ENCODE peak calls at places on chromosomes 2 and 18, in eight cellular contexts. One of them, this sample, is unnamed.

GRCh38 chr2:197809064-197809463 is 4.7 kb downstream of the PLCL1 start:
- DNase-seq in iPS DF 6.9: no peak
- DNase-seq in kidney epithelial cell: no peak
- DNase-seq in GM06990: no peak
- DNase-seq in fibroblast of lung: no peak
- DNase-seq in neural progenitor cell: no peak
- DNase-seq in stomach: no peak
- DNase-seq in upper lobe of right lung: no peak
- DNase-seq in this sample: peak; percentile 28

GRCh38 chr2:86790828-86791561 is at the start of gene CD8A:
- DNase-seq in GM06990: no peak
- DNase-seq in upper lobe of right lung: no peak
- DNase-seq in iPS DF 6.9: no peak
- DNase-seq in stomach: no peak
- DNase-seq in fibroblast of lung: no peak
- DNase-seq in neural progenitor cell: peak; percentile 47
- DNase-seq in kidney epithelial cell: no peak
- DNase-seq in this sample: no peak

GRCh38 chr2:149701241-149701640 is 113.7 kb upstream of the MMADHC start:
- DNase-seq in kidney epithelial cell: no peak
- DNase-seq in stomach: no peak
- DNase-seq in iPS DF 6.9: no peak
- DNase-seq in neural progenitor cell: no peak
- DNase-seq in fibroblast of lung: no peak
- DNase-seq in upper lobe of right lung: no peak
- DNase-seq in GM06990: no peak
- DNase-seq in this sample: no peak

GRCh38 chr2:178927173-178927572 is 120.0 kb upstream of the TTN start:
- DNase-seq in kidney epithelial cell: no peak
- DNase-seq in fibroblast of lung: no peak
- DNase-seq in upper lobe of right lung: no peak
- DNase-seq in neural progenitor cell: no peak
- DNase-seq in iPS DF 6.9: no peak
- DNase-seq in stomach: no peak
- DNase-seq in GM06990: peak; percentile 7
- DNase-seq in this sample: no peak

GRCh38 chr2:183838295-183838694 is 714.1 kb downstream of the NUP35 start:
- DNase-seq in GM06990: no peak
- DNase-seq in kidney epithelial cell: no peak
- DNase-seq in neural progenitor cell: no peak
- DNase-seq in upper lobe of right lung: no peak
- DNase-seq in iPS DF 6.9: no peak
- DNase-seq in fibroblast of lung: no peak
- DNase-seq in stomach: no peak
- DNase-seq in this sample: no peak

GRCh38 chr2:233332125-233332524 is 22.2 kb upstream of the DGKD start:
- DNase-seq in upper lobe of right lung: no peak
- DNase-seq in iPS DF 6.9: no peak
- DNase-seq in GM06990: no peak
- DNase-seq in stomach: no peak
- DNase-seq in neural progenitor cell: no peak
- DNase-seq in kidney epithelial cell: no peak
- DNase-seq in fibroblast of lung: no peak
- DNase-seq in this sample: no peak

GRCh38 chr2:121598087-121598486 is 51.2 kb downstream of the CLASP1 start:
- DNase-seq in neural progenitor cell: no peak
- DNase-seq in GM06990: no peak
- DNase-seq in fibroblast of lung: no peak
- DNase-seq in stomach: no peak
- DNase-seq in kidney epithelial cell: no peak
- DNase-seq in upper lobe of right lung: no peak
- DNase-seq in iPS DF 6.9: no peak
- DNase-seq in this sample: no peak

GRCh38 chr2:84297155-84297554 is 161.9 kb downstream of the SUCLG1 start:
- DNase-seq in iPS DF 6.9: no peak
- DNase-seq in kidney epithelial cell: peak; percentile 65
- DNase-seq in neural progenitor cell: no peak
- DNase-seq in fibroblast of lung: no peak
- DNase-seq in upper lobe of right lung: no peak
- DNase-seq in GM06990: no peak
- DNase-seq in stomach: no peak
- DNase-seq in this sample: no peak

GRCh38 chr2:241895732-241896641 is 26.5 kb downstream of the RTP5 start:
- DNase-seq in GM06990: no peak
- DNase-seq in stomach: peak; percentile 27
- DNase-seq in iPS DF 6.9: no peak
- DNase-seq in kidney epithelial cell: no peak
- DNase-seq in upper lobe of right lung: peak; percentile 64
- DNase-seq in fibroblast of lung: peak; percentile 26
- DNase-seq in neural progenitor cell: no peak
- DNase-seq in this sample: no peak

GRCh38 chr2:172445851-172446250 is 18.5 kb downstream of the ITGA6 start:
- DNase-seq in iPS DF 6.9: no peak
- DNase-seq in upper lobe of right lung: no peak
- DNase-seq in kidney epithelial cell: no peak
- DNase-seq in neural progenitor cell: no peak
- DNase-seq in stomach: no peak
- DNase-seq in fibroblast of lung: peak; percentile 13
- DNase-seq in GM06990: no peak
- DNase-seq in this sample: no peak

GRCh38 chr2:118882693-118883336 is 35.4 kb upstream of the EN1 start:
- DNase-seq in kidney epithelial cell: no peak
- DNase-seq in iPS DF 6.9: no peak
- DNase-seq in neural progenitor cell: peak; percentile 76
- DNase-seq in upper lobe of right lung: peak; percentile 78
- DNase-seq in stomach: peak; percentile 62
- DNase-seq in GM06990: no peak
- DNase-seq in fibroblast of lung: peak; percentile 30
- DNase-seq in this sample: peak; percentile 59

GRCh38 chr18:32761231-32761785 is 11.5 kb downstream of the KLHL14 start:
- DNase-seq in fibroblast of lung: no peak
- DNase-seq in neural progenitor cell: no peak
- DNase-seq in GM06990: no peak
- DNase-seq in stomach: no peak
- DNase-seq in kidney epithelial cell: no peak
- DNase-seq in upper lobe of right lung: no peak
- DNase-seq in iPS DF 6.9: no peak
- DNase-seq in this sample: no peak

GRCh38 chr18:32764611-32765244 is 8.1 kb downstream of the KLHL14 start:
- DNase-seq in stomach: no peak
- DNase-seq in neural progenitor cell: no peak
- DNase-seq in upper lobe of right lung: no peak
- DNase-seq in fibroblast of lung: no peak
- DNase-seq in GM06990: no peak
- DNase-seq in kidney epithelial cell: no peak
- DNase-seq in iPS DF 6.9: no peak
- DNase-seq in this sample: no peak

GRCh38 chr18:32763306-32763705 is 9.5 kb downstream of the KLHL14 start:
- DNase-seq in iPS DF 6.9: no peak
- DNase-seq in GM06990: no peak
- DNase-seq in kidney epithelial cell: no peak
- DNase-seq in neural progenitor cell: no peak
- DNase-seq in upper lobe of right lung: no peak
- DNase-seq in fibroblast of lung: no peak
- DNase-seq in stomach: no peak
- DNase-seq in this sample: no peak

GRCh38 chr18:32759768-32760167 is 13.1 kb downstream of the KLHL14 start:
- DNase-seq in GM06990: no peak
- DNase-seq in iPS DF 6.9: no peak
- DNase-seq in neural progenitor cell: no peak
- DNase-seq in fibroblast of lung: no peak
- DNase-seq in upper lobe of right lung: no peak
- DNase-seq in stomach: no peak
- DNase-seq in kidney epithelial cell: no peak
- DNase-seq in this sample: no peak

GRCh38 chr18:32760391-32760790 is 12.4 kb downstream of the KLHL14 start:
- DNase-seq in upper lobe of right lung: no peak
- DNase-seq in iPS DF 6.9: no peak
- DNase-seq in fibroblast of lung: no peak
- DNase-seq in neural progenitor cell: peak; percentile 13
- DNase-seq in GM06990: peak; percentile 43
- DNase-seq in stomach: no peak
- DNase-seq in kidney epithelial cell: no peak
- DNase-seq in this sample: no peak
- H3K4me3 ChIP-seq in upper lobe of right lung: no peak overlapping the region
- H3K4me3 ChIP-seq in iPS DF 6.9: no peak overlapping the region
- H3K4me3 ChIP-seq in fibroblast of lung: no peak overlapping the region
- H3K4me3 ChIP-seq in neural progenitor cell: no peak overlapping the region
- H3K4me3 ChIP-seq in GM06990: no peak overlapping the region
- H3K4me3 ChIP-seq in stomach: no peak overlapping the region
- H3K4me3 ChIP-seq in kidney epithelial cell: no peak overlapping the region
- H3K4me3 ChIP-seq in this sample: no peak overlapping the region

GRCh38 chr2:10175441-10175840 is 52.9 kb downstream of the RRM2 start:
- DNase-seq in neural progenitor cell: no peak
- DNase-seq in iPS DF 6.9: no peak
- DNase-seq in GM06990: no peak
- DNase-seq in kidney epithelial cell: no peak
- DNase-seq in stomach: no peak
- DNase-seq in fibroblast of lung: no peak
- DNase-seq in upper lobe of right lung: no peak
- DNase-seq in this sample: no peak

GRCh38 chr2:10180271-10180670 is 57.7 kb downstream of the RRM2 start:
- DNase-seq in upper lobe of right lung: no peak
- DNase-seq in GM06990: no peak
- DNase-seq in fibroblast of lung: no peak
- DNase-seq in kidney epithelial cell: no peak
- DNase-seq in neural progenitor cell: no peak
- DNase-seq in stomach: no peak
- DNase-seq in iPS DF 6.9: no peak
- DNase-seq in this sample: no peak

GRCh38 chr2:10179422-10179821 is 56.9 kb downstream of the RRM2 start:
- DNase-seq in kidney epithelial cell: no peak
- DNase-seq in stomach: no peak
- DNase-seq in iPS DF 6.9: no peak
- DNase-seq in upper lobe of right lung: no peak
- DNase-seq in GM06990: no peak
- DNase-seq in neural progenitor cell: no peak
- DNase-seq in fibroblast of lung: peak; percentile 77
- DNase-seq in this sample: no peak

GRCh38 chr2:10183146-10183675 is 60.7 kb downstream of the RRM2 start:
- DNase-seq in kidney epithelial cell: no peak
- DNase-seq in fibroblast of lung: no peak
- DNase-seq in upper lobe of right lung: no peak
- DNase-seq in neural progenitor cell: no peak
- DNase-seq in iPS DF 6.9: no peak
- DNase-seq in GM06990: no peak
- DNase-seq in stomach: no peak
- DNase-seq in this sample: no peak

DNA sequence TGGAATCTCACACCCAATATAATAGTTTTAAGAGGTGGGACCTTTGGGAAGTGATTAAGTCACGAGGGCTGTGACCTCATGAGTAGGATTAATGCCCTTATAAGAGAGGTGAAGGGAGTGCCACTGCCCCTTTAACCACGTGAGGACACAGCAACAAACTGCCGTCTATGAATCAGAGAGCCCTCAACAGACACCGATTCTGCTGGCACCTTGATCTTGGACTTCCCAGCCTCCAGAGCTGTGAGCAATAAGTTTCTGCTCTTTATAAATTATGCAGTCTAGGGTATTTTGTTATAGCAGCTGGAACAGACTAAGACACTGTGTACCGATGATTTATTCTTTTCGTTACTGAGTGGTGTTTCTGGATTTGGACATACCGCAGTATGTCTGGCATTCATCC is 56.2 kb downstream of the RRM2 start:
- DNase-seq in kidney epithelial cell: no peak
- DNase-seq in upper lobe of right lung: no peak
- DNase-seq in neural progenitor cell: no peak
- DNase-seq in iPS DF 6.9: no peak
- DNase-seq in fibroblast of lung: no peak
- DNase-seq in GM06990: no peak
- DNase-seq in stomach: no peak
- DNase-seq in this sample: no peak
- H3K36me3 ChIP-seq in kidney epithelial cell: no peaks in the 10 kb centered on the region
- H3K36me3 ChIP-seq in upper lobe of right lung: no peaks in the 10 kb centered on the region
- H3K36me3 ChIP-seq in neural progenitor cell: no peaks in the 10 kb centered on the region
- H3K36me3 ChIP-seq in iPS DF 6.9: no peaks in the 10 kb centered on the region
- H3K36me3 ChIP-seq in fibroblast of lung: no peaks in the 10 kb centered on the region
- H3K36me3 ChIP-seq in GM06990: no peaks in the 10 kb centered on the region
- H3K36me3 ChIP-seq in stomach: no peaks in the 10 kb centered on the region
- H3K36me3 ChIP-seq in this sample: no peaks in the 10 kb centered on the region

DNA sequence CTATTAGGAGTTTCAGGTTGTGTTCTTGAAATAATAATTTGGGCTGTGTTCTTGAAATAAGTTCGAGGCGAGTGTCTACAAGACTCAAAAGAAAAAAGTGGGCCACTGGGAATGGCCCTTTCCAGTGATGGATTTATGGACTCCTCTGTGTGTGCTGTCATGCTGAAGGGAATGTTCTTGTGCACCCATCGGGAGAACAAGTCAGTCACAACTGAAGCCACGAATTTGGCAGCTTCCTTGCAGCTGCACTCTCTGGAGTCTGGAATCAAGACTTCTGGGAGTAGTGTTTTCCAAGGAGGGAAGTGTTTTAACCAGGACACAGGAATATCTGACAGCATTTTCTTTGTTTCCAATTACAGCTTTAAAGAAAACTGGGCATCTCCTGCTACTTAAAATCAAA is 610 bp downstream of the SLC14A1 start:
- DNase-seq in neural progenitor cell: no peak
- DNase-seq in fibroblast of lung: peak; percentile 55
- DNase-seq in GM06990: no peak
- DNase-seq in upper lobe of right lung: no peak
- DNase-seq in iPS DF 6.9: no peak
- DNase-seq in kidney epithelial cell: no peak
- DNase-seq in stomach: no peak
- DNase-seq in this sample: no peak
- H3K4me3 ChIP-seq in neural progenitor cell: no peak overlapping the region
- H3K4me3 ChIP-seq in fibroblast of lung: peak overlapping the region; percentile 47
- H3K4me3 ChIP-seq in GM06990: no peak overlapping the region
- H3K4me3 ChIP-seq in upper lobe of right lung: no peak overlapping the region
- H3K4me3 ChIP-seq in iPS DF 6.9: no peak overlapping the region
- H3K4me3 ChIP-seq in kidney epithelial cell: no peak overlapping the region
- H3K4me3 ChIP-seq in stomach: no peak overlapping the region
- H3K4me3 ChIP-seq in this sample: no peak overlapping the region

DNA sequence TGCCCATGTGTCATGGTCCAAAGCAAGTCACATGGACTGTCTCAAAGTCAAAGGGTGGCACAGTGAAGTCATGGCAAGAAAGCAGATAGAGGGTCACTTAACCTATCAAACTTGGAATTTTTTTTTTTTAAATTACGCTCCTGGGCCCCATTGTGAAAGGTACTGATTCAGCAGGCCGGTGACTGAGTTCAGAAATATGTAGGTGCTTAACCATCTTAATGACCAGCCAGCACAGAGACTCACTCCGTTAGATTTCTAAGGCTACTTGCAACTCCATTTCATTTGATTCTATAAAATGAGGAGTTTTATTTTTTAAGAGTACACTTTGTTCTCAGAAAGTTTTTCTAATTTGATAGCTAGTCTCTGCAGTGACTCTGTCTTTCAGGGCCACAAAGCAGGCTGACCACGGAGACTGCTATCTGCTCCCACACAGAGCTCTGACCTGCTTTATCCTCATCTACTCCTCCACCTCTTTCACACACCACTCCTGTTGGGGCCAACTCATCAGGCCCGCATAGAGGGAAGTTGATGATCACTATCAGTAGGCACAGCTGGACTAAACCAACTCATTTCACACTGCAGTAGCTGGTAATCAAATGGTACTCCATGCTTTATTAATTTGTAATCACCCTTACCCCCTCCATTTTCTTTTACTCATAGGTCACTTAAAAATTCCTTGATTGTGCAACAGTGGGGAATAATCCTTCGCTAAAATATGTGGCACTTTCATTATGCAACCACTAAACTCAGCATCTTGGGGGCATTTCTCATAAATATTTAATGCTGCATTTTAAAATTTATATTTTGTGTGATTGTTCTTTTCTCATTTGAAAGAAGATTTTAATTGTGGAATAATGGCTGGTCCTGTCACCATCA is 249.7 kb upstream of the GCFC2 start:
- DNase-seq in upper lobe of right lung: no peak
- DNase-seq in neural progenitor cell: no peak
- DNase-seq in stomach: no peak
- DNase-seq in GM06990: no peak
- DNase-seq in fibroblast of lung: no peak
- DNase-seq in iPS DF 6.9: no peak
- DNase-seq in kidney epithelial cell: no peak
- DNase-seq in this sample: no peak
- H3K36me3 ChIP-seq in upper lobe of right lung: no peaks in the 10 kb centered on the region
- H3K36me3 ChIP-seq in neural progenitor cell: no peaks in the 10 kb centered on the region
- H3K36me3 ChIP-seq in stomach: no peaks in the 10 kb centered on the region
- H3K36me3 ChIP-seq in GM06990: no peaks in the 10 kb centered on the region
- H3K36me3 ChIP-seq in fibroblast of lung: no peaks in the 10 kb centered on the region
- H3K36me3 ChIP-seq in iPS DF 6.9: no peaks in the 10 kb centered on the region
- H3K36me3 ChIP-seq in kidney epithelial cell: no peaks in the 10 kb centered on the region
- H3K36me3 ChIP-seq in this sample: no peaks in the 10 kb centered on the region